ENCODE peak calls at places on chromosomes 4 and X, in eight cellular contexts. E is SK-N-SH, U is transverse colon, T is HCT116, P is esophagus muscularis mucosa, Y is K562, V is sigmoid colon, R is prostate gland. N is an unnamed sample. For H3K4me1, the result is how much of the 10 kb centered on the place peaks cover.

GRCh38 chrX:153576239-153576870 is 22.6 kb downstream of the CCNQ start:
- DNase-seq in E (no peak), U (no peak), T (no peak), P (no peak), Y (no peak), V (no peak), R (no peak), N (no peak)

GRCh38 chrX:68534696-68535095 is 35.8 kb downstream of the YIPF6 start:
- DNase-seq in E (no peak), U (no peak), T (no peak), P (no peak), Y (no peak), V (no peak), R (no peak), N (no peak)

GRCh38 chrX:140744085-140744484 is 34.5 kb downstream of the LINC00632 start:
- DNase-seq in E (no peak), U (no peak), T (no peak), P (no peak), Y (no peak), V (no peak), R (no peak), N (no peak)

GRCh38 chr4:1990676-1991075 is 18.1 kb downstream of the NELFA start:
- DNase-seq in E (no peak), U (no peak), T (no peak), P (no peak), Y (no peak), V (no peak), R (no peak), N (no peak)

GRCh38 chrX:110442631-110443030 is 84.0 kb downstream of the RTL9 start:
- DNase-seq in E (peak), U (no peak), T (no peak), P (no peak), Y (peak), V (no peak), R (no peak), N (no peak)

GRCh38 chrX:11724122-11725017 is 33.7 kb upstream of the MSL3 start:
- DNase-seq in E (peak), U (no peak), T (peak), P (no peak), Y (peak), V (no peak), R (peak), N (no peak)

GRCh38 chrX:130196453-130196852 is 24.7 kb downstream of the RAB33A start:
- DNase-seq in E (no peak), U (no peak), T (no peak), P (no peak), Y (no peak), V (no peak), R (no peak), N (no peak)

GRCh38 chr4:127174731-127175130 is 458.0 kb upstream of the INTU start:
- DNase-seq in E (no peak), U (no peak), T (no peak), P (no peak), Y (no peak), V (no peak), R (no peak), N (no peak)

GRCh38 chr4:40375090-40375489 is 40.0 kb downstream of the CHRNA9 start:
- DNase-seq in E (no peak), U (no peak), T (no peak), P (no peak), Y (no peak), V (no peak), R (no peak), N (no peak)

GRCh38 chrX:115344885-115345653 is 55.6 kb downstream of the LUZP4 start:
- DNase-seq in E (peak), U (peak), T (peak), P (peak), Y (no peak), V (peak), R (peak), N (peak)

GRCh38 chrX:43005561-43005960 is 227.6 kb upstream of the PPP1R2C start:
- DNase-seq in E (no peak), U (no peak), T (no peak), P (no peak), Y (no peak), V (no peak), R (no peak), N (no peak)

GRCh38 chr4:84336964-84337705 is 162.0 kb downstream of the NKX6-1 start:
- DNase-seq in E (no peak), U (no peak), T (no peak), P (no peak), Y (no peak), V (no peak), R (no peak), N (no peak)

GRCh38 chr4:95833652-95834276 is 6.1 kb upstream of the PDHA2 start:
- DNase-seq in E (peak), U (no peak), T (no peak), P (no peak), Y (no peak), V (no peak), R (no peak), N (no peak)

GRCh38 chr4:112112590-112113170 is 32.6 kb upstream of the FAM241A start:
- DNase-seq in E (no peak), U (no peak), T (no peak), P (no peak), Y (no peak), V (no peak), R (no peak), N (no peak)

GRCh38 chr4:183863155-183863825 is 41.8 kb upstream of the STOX2 start:
- DNase-seq in E (no peak), U (no peak), T (no peak), P (no peak), Y (no peak), V (no peak), R (no peak), N (no peak)

GRCh38 chrX:105552395-105552794 is 269.9 kb upstream of the NRK start:
- DNase-seq in E (no peak), U (no peak), T (no peak), P (no peak), Y (no peak), V (no peak), R (no peak), N (no peak)

GRCh38 chr4:184147858-184148799 is 69.5 kb downstream of the ENPP6 start:
- DNase-seq in E (no peak), U (no peak), T (no peak), P (no peak), Y (no peak), V (no peak), R (no peak), N (no peak)

GRCh38 chrX:140292961-140293360 is 211.9 kb downstream of the SOX3 start:
- DNase-seq in E (no peak), U (no peak), T (no peak), P (no peak), Y (no peak), V (no peak), R (no peak), N (no peak)

GRCh38 chrX:127300511-127300910 is 481.0 kb downstream of the PRR32 start:
- DNase-seq in E (no peak), U (no peak), T (no peak), P (no peak), Y (no peak), V (no peak), R (no peak), N (no peak)

GRCh38 chr4:134024251-134024650 is 177.3 kb downstream of the PABPC4L start:
- DNase-seq in E (no peak), U (no peak), T (peak), P (no peak), Y (no peak), V (no peak), R (peak), N (no peak)

GRCh38 chrX:152898442-152898841 is 575 bp downstream of the ZNF185 start:
- DNase-seq in E (no peak), U (no peak), T (no peak), P (no peak), Y (no peak), V (no peak), R (no peak), N (no peak)

GRCh38 chrX:9352683-9353430 is 112.0 kb upstream of the TBL1X start:
- DNase-seq in E (no peak), U (peak), T (no peak), P (no peak), Y (peak), V (no peak), R (no peak), N (no peak)

GRCh38 chrX:9356846-9357245 is 108.0 kb upstream of the TBL1X start:
- DNase-seq in E (no peak), U (no peak), T (no peak), P (no peak), Y (no peak), V (no peak), R (no peak), N (no peak)

GRCh38 chrX:9357500-9358139 is 107.2 kb upstream of the TBL1X start:
- DNase-seq in E (no peak), U (no peak), T (no peak), P (no peak), Y (no peak), V (no peak), R (no peak), N (no peak)

GRCh38 chrX:9354918-9355317 is 109.9 kb upstream of the TBL1X start:
- DNase-seq in E (no peak), U (no peak), T (no peak), P (no peak), Y (no peak), V (no peak), R (no peak), N (no peak)

DNA sequence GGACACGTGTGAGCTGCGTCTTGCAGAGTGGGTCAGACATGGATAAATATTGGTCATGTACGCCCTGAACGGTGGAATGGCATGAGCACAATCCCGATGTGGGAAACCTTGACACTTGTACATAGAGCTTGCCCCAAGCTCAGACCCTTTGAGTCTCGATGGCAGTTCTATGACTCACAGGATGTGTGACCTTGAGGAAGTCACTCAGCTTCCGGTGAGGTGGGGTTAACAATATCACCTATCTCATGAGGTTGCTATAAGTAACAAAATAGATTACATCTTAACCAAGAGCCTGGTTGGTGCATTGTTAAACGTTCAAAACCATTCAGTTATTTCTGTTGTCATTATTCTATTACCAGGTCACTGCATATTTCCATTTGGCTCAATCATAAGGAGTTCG is 109.1 kb upstream of the TBL1X start:
- DNase-seq in E (no peak), U (no peak), T (no peak), P (no peak), Y (no peak), V (no peak), R (no peak), N (no peak)
- H3K4me1 ChIP-seq in E (under half), U (under half), T (under half), P (under half), Y (under half), V (under half), R (under half), N (under half)

GRCh38 chr4:141375855-141376254 is 155.2 kb downstream of the ZNF330 start:
- DNase-seq in E (peak), U (no peak), T (peak), P (no peak), Y (no peak), V (no peak), R (no peak), N (no peak)
- TF ChIP-seq CTCF in E (peak), U (no peak), T (peak), P (no peak), Y (no peak), V (no peak), R (no peak), N (no peak)

GRCh38 chr4:109722357-109722756 is 7.5 kb downstream of the PLA2G12A start:
- DNase-seq in E (no peak), U (no peak), T (no peak), P (no peak), Y (no peak), V (no peak), R (no peak), N (no peak)
- TF ChIP-seq POLR2AphosphoS5 in E (no peak), U (no peak), T (no peak), P (no peak), Y (no peak), V (no peak), R (no peak), N (no peak)

GRCh38 chr4:185734930-185735329 is 77.1 kb downstream of the SORBS2 start:
- DNase-seq in E (no peak), U (no peak), T (no peak), P (peak), Y (no peak), V (no peak), R (no peak), N (no peak)
- H3K4me1 ChIP-seq in E (under half), U (under half), T (under half), P (half or more), Y (under half), V (under half), R (under half), N (under half)